ENCODE peak calls at places on chromosomes 16 and 17, in four cellular contexts. I, W, C and F are unnamed samples.

GRCh38 chr17:18950944-18951905 is 740 bp upstream of the SLC5A10 start:
- DNase-seq in I (no peak), W (no peak), C (peak), F (no peak)

GRCh38 chr17:14918540-14918939 is 346.6 kb downstream of the PMP22 start:
- DNase-seq in I (no peak), W (no peak), C (no peak), F (no peak)

GRCh38 chr16:57186630-57187507 is 740 bp downstream of the RSPRY1 start:
- DNase-seq in I (no peak), W (no peak), C (peak), F (peak)

GRCh38 chr16:11090947-11091785 is 146.8 kb downstream of the CLEC16A start:
- DNase-seq in I (no peak), W (no peak), C (peak), F (no peak)

GRCh38 chr17:10171581-10171981 is 26.8 kb downstream of the GAS7 start:
- DNase-seq in I (no peak), W (no peak), C (no peak), F (no peak)

GRCh38 chr17:78428842-78429617 is 50.6 kb downstream of the PGS1 start:
- DNase-seq in I (no peak), W (no peak), C (no peak), F (no peak)

GRCh38 chr17:9594065-9594464 is 17.6 kb downstream of the CFAP52 start:
- DNase-seq in I (no peak), W (no peak), C (no peak), F (no peak)

GRCh38 chr17:1147664-1148063 is 32.1 kb downstream of the ABR start:
- DNase-seq in I (no peak), W (no peak), C (peak), F (no peak)

GRCh38 chr16:69890114-69890890 is 60.8 kb upstream of the CLEC18A start:
- DNase-seq in I (no peak), W (no peak), C (no peak), F (no peak)

GRCh38 chr17:82804442-82805191 is 35.2 kb downstream of the ZNF750 start:
- DNase-seq in I (no peak), W (no peak), C (no peak), F (no peak)

GRCh38 chr16:81003064-81003463 is 3.6 kb downstream of the CMC2 start:
- DNase-seq in I (no peak), W (no peak), C (no peak), F (no peak)

GRCh38 chr16:19179890-19180490 is 11.9 kb downstream of the SYT17 start:
- DNase-seq in I (peak), W (no peak), C (peak), F (peak)

GRCh38 chr16:88300463-88300835 is 82.3 kb upstream of the ZNF469 start:
- DNase-seq in I (no peak), W (no peak), C (no peak), F (no peak)

GRCh38 chr16:19808061-19808621 is 76.5 kb downstream of the GPRC5B start:
- DNase-seq in I (no peak), W (peak), C (no peak), F (no peak)

GRCh38 chr17:2194778-2195417 is 108.7 kb downstream of the SMG6 start:
- DNase-seq in I (no peak), W (no peak), C (no peak), F (no peak)

GRCh38 chr17:34354637-34355036 is 1.6 kb upstream of the CCL13 start:
- DNase-seq in I (no peak), W (no peak), C (no peak), F (no peak)
- TF ChIP-seq SPI1 in I (no peak), W (no peak), C (no peak), F (no peak)

GRCh38 chr16:22874394-22874793 is 60.4 kb downstream of the HS3ST2 start:
- DNase-seq in I (no peak), W (no peak), C (no peak), F (no peak)

GRCh38 chr16:22878955-22879354 is 65.0 kb downstream of the HS3ST2 start:
- DNase-seq in I (no peak), W (no peak), C (no peak), F (no peak)
- TF ChIP-seq SPI1 in I (no peak), W (no peak), C (no peak), F (no peak)

DNA sequence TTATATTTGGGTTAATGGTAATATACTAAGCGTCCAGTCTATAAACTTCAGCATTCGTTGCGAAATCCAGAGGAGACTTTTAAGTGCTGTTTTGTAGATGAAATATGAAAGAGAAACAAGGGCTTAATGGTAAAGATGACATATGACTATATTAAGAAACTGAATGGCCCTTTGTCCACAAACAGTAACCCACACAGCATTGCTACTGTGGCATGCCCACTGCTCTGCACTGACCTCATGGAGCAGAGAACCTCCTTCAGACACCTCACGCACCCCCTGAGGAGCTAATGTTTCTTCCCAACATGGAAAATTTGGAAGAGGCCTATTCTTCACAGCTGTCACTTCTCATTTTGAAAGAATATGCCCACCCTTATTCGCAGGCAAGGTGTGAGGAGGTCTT is 26.7 kb downstream of the ASPA start:
- DNase-seq in I (no peak), W (no peak), C (no peak), F (no peak)
- TF ChIP-seq SPI1 in I (no peak), W (no peak), C (no peak), F (no peak)

GRCh38 chr16:85286970-85287814 is 174.9 kb upstream of the CIBAR2 start:
- DNase-seq in I (no peak), W (no peak), C (peak), F (no peak)
- TF ChIP-seq SPI1 in I (no peak), W (no peak), C (no peak), F (no peak)

GRCh38 chr17:7834891-7835817 is 1.1 kb downstream of the KDM6B start:
- DNase-seq in I (peak), W (peak), C (peak), F (peak)

GRCh38 chr17:7835818-7836595 is 2.0 kb downstream of the KDM6B start:
- DNase-seq in I (no peak), W (no peak), C (no peak), F (no peak)

GRCh38 chr17:7837375-7838290 is 3.6 kb downstream of the KDM6B start:
- DNase-seq in I (no peak), W (no peak), C (peak), F (no peak)

GRCh38 chr17:7838291-7839075 is 4.5 kb downstream of the KDM6B start:
- DNase-seq in I (no peak), W (no peak), C (peak), F (peak)

DNA sequence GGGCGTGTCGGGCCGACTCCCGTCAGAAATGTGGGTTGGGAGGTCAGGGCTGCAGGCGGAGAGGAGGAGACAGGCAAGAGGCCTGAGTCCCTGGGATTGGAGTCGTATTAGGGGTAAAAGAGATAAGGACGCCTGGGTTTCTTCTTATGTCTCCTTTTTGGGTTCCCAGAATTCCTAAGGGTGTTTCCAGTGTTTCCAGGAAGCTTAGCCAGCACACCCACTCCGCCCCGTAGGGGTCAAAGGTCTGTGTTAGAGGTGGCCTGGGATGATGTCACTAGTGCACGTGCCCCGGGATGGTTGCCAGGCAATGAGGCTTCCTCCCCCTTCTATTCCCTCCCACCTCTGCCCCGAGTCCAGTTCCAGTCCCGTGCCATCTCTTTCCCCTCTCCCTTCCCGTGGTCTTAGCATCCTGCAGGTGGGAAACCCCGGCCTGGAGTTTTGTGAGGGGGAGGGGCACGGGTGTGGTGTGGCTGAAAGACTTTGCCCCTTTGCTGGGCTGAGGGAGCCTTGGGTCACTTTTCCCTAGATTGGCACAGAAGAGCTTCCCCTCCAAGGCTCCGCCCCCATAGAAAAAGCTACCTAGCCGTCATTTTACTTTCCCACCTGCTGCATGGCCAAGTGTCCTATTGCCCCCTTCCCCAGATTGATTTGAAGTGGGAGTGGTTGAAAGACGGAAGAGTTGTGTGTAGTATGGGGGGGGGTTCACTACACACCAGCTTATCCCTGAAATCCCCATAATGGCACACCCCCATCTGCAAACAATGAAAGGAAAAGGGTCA is 2.8 kb downstream of the KDM6B start:
- DNase-seq in I (no peak), W (peak), C (peak), F (no peak)
- TF ChIP-seq SPI1 in I (peak), W (no peak), C (no peak), F (no peak)